ENCODE peak calls at places on chromosomes 4 and X, in seven cellular contexts. W is HepG2, K is prostate gland, V is SK-N-SH, J is suprapubic skin, A is stomach, L is HCT116. F is an unnamed sample.

GRCh38 chr4:101114936-101115372 is 232.4 kb downstream of the PPP3CA start:
- DNase-seq in A (no peak), J (no peak), W (peak; percentile 99), K (no peak), V (no peak), L (peak; percentile 99), F (no peak)

GRCh38 chr4:79446145-79446544 is 38.1 kb upstream of the GK2 start:
- DNase-seq in K (no peak), V (no peak), W (no peak), A (no peak), L (no peak), J (no peak), F (no peak)

GRCh38 chr4:111128327-111128726 is 505.4 kb upstream of the PITX2 start:
- DNase-seq in L (no peak), W (no peak), K (no peak), J (no peak), A (no peak), V (no peak), F (no peak)

GRCh38 chrX:10110984-10111363 is 45.8 kb upstream of the CLCN4 start:
- DNase-seq in K (no peak), V (no peak), W (no peak), A (no peak), J (no peak), L (no peak), F (no peak)

GRCh38 chrX:2387614-2388239 is 113.0 kb downstream of the DHRSX start:
- DNase-seq in K (no peak), A (peak; percentile 38), L (no peak), W (no peak), V (no peak), J (no peak), F (no peak)

GRCh38 chr4:34289962-34290361 is 1954.4 kb downstream of the ARAP2 start:
- DNase-seq in V (no peak), K (no peak), L (no peak), J (no peak), A (no peak), W (no peak), F (no peak)

GRCh38 chr4:186840771-186841301 is 117.2 kb upstream of the FAT1 start:
- DNase-seq in L (peak; percentile 52), A (no peak), W (no peak), V (no peak), J (no peak), K (no peak), F (no peak)

GRCh38 chr4:79300280-79300679 is 25.6 kb downstream of the NAA11 start:
- DNase-seq in V (no peak), W (no peak), L (no peak), A (no peak), J (no peak), K (no peak), F (no peak)

GRCh38 chrX:153580700-153581386 is 18.1 kb downstream of the CCNQ start:
- DNase-seq in V (no peak), J (no peak), A (no peak), L (no peak), W (peak; percentile 21), K (no peak), F (no peak)

GRCh38 chr4:45650545-45650944 is 473.3 kb downstream of the GABRG1 start:
- DNase-seq in A (no peak), J (no peak), K (no peak), L (no peak), V (no peak), W (no peak), F (no peak)

GRCh38 chr4:4614925-4615678 is 73.3 kb upstream of the STX18 start:
- DNase-seq in W (no peak), J (no peak), A (no peak), V (no peak), K (no peak), L (no peak), F (no peak)

GRCh38 chr4:182807346-182807745 is 109.8 kb downstream of the DCTD start:
- DNase-seq in K (no peak), W (no peak), V (no peak), J (no peak), A (no peak), L (no peak), F (no peak)

GRCh38 chrX:48540015-48540350 is 469 bp downstream of the TBC1D25 start:
- DNase-seq in V (peak; percentile 71), A (peak; percentile 43), J (no peak), W (peak; percentile 8), L (peak; percentile 12), K (peak; percentile 16), F (no peak)

GRCh38 chrX:40543661-40544328 is 37.0 kb upstream of the ATP6AP2 start:
- DNase-seq in K (peak; percentile 56), V (peak; percentile 40), L (peak; percentile 33), A (no peak), W (peak; percentile 19), J (no peak), F (no peak)

GRCh38 chr4:140884431-140885058 is 128.4 kb upstream of the TBC1D9 start:
- DNase-seq in K (no peak), J (no peak), W (peak; percentile 63), A (peak; percentile 29), V (peak; percentile 39), L (peak; percentile 71), F (no peak)

GRCh38 chr4:14888790-14889189 is 113.5 kb upstream of the CPEB2 start:
- DNase-seq in J (no peak), A (no peak), W (no peak), L (no peak), V (no peak), K (no peak), F (no peak)

GRCh38 chr4:80197132-80197573 is at the start of gene PRDM8:
- DNase-seq in W (no peak), K (peak; percentile 66), V (peak; percentile 88), J (no peak), L (no peak), A (no peak), F (no peak)

GRCh38 chr4:5940470-5941203 is 47.8 kb upstream of the CRMP1 start:
- DNase-seq in L (peak; percentile 13), J (no peak), K (no peak), A (no peak), V (no peak), W (peak; percentile 24), F (no peak)

GRCh38 chr4:76821661-76822060 is 76.3 kb downstream of the SOWAHB start:
- DNase-seq in K (no peak), V (no peak), L (no peak), J (no peak), A (no peak), W (no peak), F (no peak)

DNA sequence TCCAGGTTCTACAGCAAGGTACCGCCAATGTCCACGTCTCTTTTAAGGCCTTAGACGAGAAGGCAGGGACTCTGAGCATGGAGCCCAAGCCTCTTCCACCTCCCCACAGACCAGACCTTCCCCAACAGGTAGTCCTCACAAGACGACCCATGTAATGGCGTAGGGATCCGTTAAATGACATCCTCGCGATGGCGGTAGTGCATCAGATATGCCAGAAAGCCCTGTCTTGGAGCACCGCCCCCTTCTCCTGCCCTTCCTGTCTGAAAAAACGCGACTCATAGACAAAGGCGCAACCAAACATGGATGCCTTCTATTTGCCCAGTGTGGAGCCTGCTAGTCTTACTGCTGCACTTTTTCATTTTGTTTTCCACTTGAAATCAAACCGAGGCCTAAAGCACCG is 185.4 kb downstream of the OR13H1 start:
- DNase-seq in V (peak; percentile 63), L (no peak), J (no peak), W (no peak), A (peak; percentile 84), K (no peak), F (no peak)
- H3K4me3 ChIP-seq in V (peak overlapping the region; percentile 59), L (no peak overlapping the region), J (no peak overlapping the region), W (no peak overlapping the region), A (peak overlapping the region; percentile 41), K (no peak overlapping the region), F (peak overlapping the region; percentile 48)

GRCh38 chrX:130108647-130109428 is 1.5 kb downstream of the ELF4 start:
- DNase-seq in K (no peak), V (peak; percentile 36), A (no peak), J (no peak), L (no peak), W (peak; percentile 17), F (no peak)

GRCh38 chrX:130111220-130111934 is 1.1 kb upstream of the ELF4 start:
- DNase-seq in A (no peak), L (no peak), V (no peak), J (no peak), K (no peak), W (no peak), F (no peak)

GRCh38 chrX:130111935-130112221 is 1.6 kb upstream of the ELF4 start:
- DNase-seq in V (no peak), K (no peak), A (no peak), W (no peak), J (no peak), L (no peak), F (no peak)

GRCh38 chrX:130109429-130110378 is 593 bp downstream of the ELF4 start:
- DNase-seq in V (peak; percentile 61), L (no peak), W (no peak), K (no peak), A (no peak), J (no peak), F (no peak)

GRCh38 chrX:130110379-130111219 is at the start of gene ELF4:
- DNase-seq in V (peak; percentile 85), L (no peak), A (peak; percentile 66), W (no peak), K (no peak), J (no peak), F (no peak)
- TF ChIP-seq POLR2AphosphoS5 in V (no peak), L (peak; percentile 59), A (peak; percentile 8), W (no peak), K (no peak), J (no peak), F (no peak)

GRCh38 chr4:96638132-96638531 is 798.2 kb downstream of the PDHA2 start:
- DNase-seq in V (no peak), L (no peak), A (no peak), J (no peak), W (no peak), K (no peak), F (no peak)

GRCh38 chr4:96639932-96640331 is 800.0 kb downstream of the PDHA2 start:
- DNase-seq in V (no peak), W (no peak), J (no peak), K (no peak), L (no peak), A (no peak), F (no peak)

GRCh38 chr4:96646146-96646545 is 806.3 kb downstream of the PDHA2 start:
- DNase-seq in J (no peak), K (no peak), L (no peak), W (no peak), A (no peak), V (no peak), F (no peak)

GRCh38 chr4:96642486-96642885 is 802.6 kb downstream of the PDHA2 start:
- DNase-seq in W (no peak), K (no peak), J (no peak), A (no peak), V (no peak), L (no peak), F (no peak)
- H3K4me3 ChIP-seq in W (no peak overlapping the region), K (no peak overlapping the region), J (no peak overlapping the region), A (no peak overlapping the region), V (no peak overlapping the region), L (no peak overlapping the region), F (no peak overlapping the region)

GRCh38 chr4:171130126-171130801 is 682.9 kb upstream of the GALNTL6 start:
- DNase-seq in L (no peak), J (no peak), A (no peak), V (no peak), K (no peak), W (peak; percentile 1), F (no peak)
- TF ChIP-seq POLR2AphosphoS5 in L (no peak), J (no peak), A (no peak), V (no peak), K (no peak), W (no peak), F (no peak)

GRCh38 chr4:41236046-41236445 is 20.7 kb upstream of the UCHL1 start:
- DNase-seq in K (no peak), J (no peak), V (no peak), W (no peak), L (no peak), A (no peak), F (no peak)
- H3K4me3 ChIP-seq in K (no peak overlapping the region), J (no peak overlapping the region), V (no peak overlapping the region), W (no peak overlapping the region), L (no peak overlapping the region), A (no peak overlapping the region), F (no peak overlapping the region)